ENCODE peak calls at places on chromosomes 13 and 19, in six cellular contexts. J is heart left ventricle, M is H9, W is ovary, U is ascending aorta, O is OCI-LY7. I is an unnamed sample. For H3K4me1, the result is how much of the 10 kb centered on the place peaks cover.

GRCh38 chr19:31356587-31357314 is 7.5 kb upstream of the TSHZ3 start:
- DNase-seq in J (no peak), M (peak), W (no peak), U (no peak), O (no peak), I (no peak)

GRCh38 chr13:40528881-40529280 is 137.6 kb downstream of the FOXO1 start:
- DNase-seq in J (no peak), M (no peak), W (no peak), U (no peak), O (no peak), I (no peak)

GRCh38 chr13:107554355-107554905 is 660.9 kb downstream of the LIG4 start:
- DNase-seq in J (no peak), M (no peak), W (no peak), U (no peak), O (no peak), I (no peak)

GRCh38 chr19:12617646-12618045 is 6.9 kb downstream of the ZNF791 start:
- DNase-seq in J (no peak), M (no peak), W (no peak), U (no peak), O (no peak), I (no peak)

GRCh38 chr13:107035186-107035585 is 467.2 kb upstream of the ARGLU1 start:
- DNase-seq in J (no peak), M (no peak), W (no peak), U (no peak), O (no peak), I (no peak)

GRCh38 chr13:30796132-30796832 is 60.9 kb downstream of the ALOX5AP start:
- DNase-seq in J (no peak), M (no peak), W (no peak), U (no peak), O (peak), I (no peak)

GRCh38 chr13:26370495-26370990 is 116.6 kb downstream of the CDK8 start:
- DNase-seq in J (no peak), M (no peak), W (no peak), U (no peak), O (no peak), I (no peak)

GRCh38 chr19:3507371-3508120 is 1.4 kb downstream of the FZR1 start:
- DNase-seq in J (no peak), M (peak), W (peak), U (no peak), O (no peak), I (no peak)

GRCh38 chr13:50611117-50611781 is 232.2 kb downstream of the DLEU7 start:
- DNase-seq in J (no peak), M (no peak), W (no peak), U (no peak), O (no peak), I (no peak)

GRCh38 chr13:65638572-65639168 is 1591.5 kb downstream of the PCDH9 start:
- DNase-seq in J (no peak), M (no peak), W (no peak), U (no peak), O (peak), I (no peak)

GRCh38 chr13:33874871-33875270 is 56.9 kb downstream of the RFC3 start:
- DNase-seq in J (no peak), M (no peak), W (no peak), U (no peak), O (no peak), I (no peak)

GRCh38 chr13:110128546-110128945 is 178.4 kb downstream of the COL4A1 start:
- DNase-seq in J (no peak), M (no peak), W (no peak), U (no peak), O (no peak), I (no peak)

GRCh38 chr13:63184693-63185092 is 1769.0 kb upstream of the PCDH20 start:
- DNase-seq in J (no peak), M (peak), W (no peak), U (no peak), O (no peak), I (no peak)

GRCh38 chr19:15642807-15643206 is 2.1 kb downstream of the CYP4F3 start:
- DNase-seq in J (no peak), M (no peak), W (no peak), U (no peak), O (no peak), I (no peak)

GRCh38 chr19:15641901-15642491 is 1.3 kb downstream of the CYP4F3 start:
- DNase-seq in J (no peak), M (no peak), W (no peak), U (no peak), O (no peak), I (no peak)

GRCh38 chr19:15644816-15645215 is 4.1 kb downstream of the CYP4F3 start:
- DNase-seq in J (no peak), M (no peak), W (no peak), U (no peak), O (no peak), I (no peak)

GRCh38 chr19:15643387-15643786 is 2.7 kb downstream of the CYP4F3 start:
- DNase-seq in J (no peak), M (no peak), W (no peak), U (no peak), O (no peak), I (no peak)

DNA sequence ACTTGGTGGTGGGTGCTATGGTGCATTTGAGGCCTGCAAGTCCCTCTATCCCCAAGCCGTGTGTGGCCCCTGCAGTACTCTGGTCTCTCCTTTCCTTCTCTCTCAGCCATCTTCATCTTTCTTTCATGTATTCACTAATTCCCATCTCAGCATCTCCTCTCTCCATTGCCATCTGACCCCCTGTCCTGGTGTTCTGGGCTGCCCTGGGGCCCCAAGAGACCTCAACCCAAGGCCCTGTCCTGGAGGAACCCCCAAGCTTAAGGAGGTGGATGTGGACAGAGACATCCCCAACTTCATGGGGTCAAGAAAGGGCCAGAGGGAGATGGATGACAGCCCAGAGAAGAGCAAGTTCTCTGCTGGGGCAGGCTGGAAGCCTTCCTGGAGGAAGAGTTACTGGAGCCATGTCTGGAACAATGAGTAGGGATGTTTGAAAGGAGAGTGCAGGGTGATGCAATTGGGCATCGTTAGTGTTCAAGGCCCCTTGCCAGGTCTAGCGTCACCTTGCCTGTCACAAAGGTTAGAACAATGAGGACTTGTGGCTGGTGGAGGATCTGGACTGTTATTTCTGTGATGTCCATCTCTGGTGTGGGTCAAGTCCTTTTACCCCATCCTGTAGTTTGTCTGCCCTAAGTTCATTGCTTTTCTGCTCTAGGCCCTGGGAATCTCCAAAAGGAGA is 3.5 kb downstream of the CYP4F3 start:
- DNase-seq in J (no peak), M (no peak), W (no peak), U (no peak), O (no peak), I (no peak)
- H3K4me1 ChIP-seq in J (under half), M (under half), W (under half), U (under half), O (under half), I (under half)

DNA sequence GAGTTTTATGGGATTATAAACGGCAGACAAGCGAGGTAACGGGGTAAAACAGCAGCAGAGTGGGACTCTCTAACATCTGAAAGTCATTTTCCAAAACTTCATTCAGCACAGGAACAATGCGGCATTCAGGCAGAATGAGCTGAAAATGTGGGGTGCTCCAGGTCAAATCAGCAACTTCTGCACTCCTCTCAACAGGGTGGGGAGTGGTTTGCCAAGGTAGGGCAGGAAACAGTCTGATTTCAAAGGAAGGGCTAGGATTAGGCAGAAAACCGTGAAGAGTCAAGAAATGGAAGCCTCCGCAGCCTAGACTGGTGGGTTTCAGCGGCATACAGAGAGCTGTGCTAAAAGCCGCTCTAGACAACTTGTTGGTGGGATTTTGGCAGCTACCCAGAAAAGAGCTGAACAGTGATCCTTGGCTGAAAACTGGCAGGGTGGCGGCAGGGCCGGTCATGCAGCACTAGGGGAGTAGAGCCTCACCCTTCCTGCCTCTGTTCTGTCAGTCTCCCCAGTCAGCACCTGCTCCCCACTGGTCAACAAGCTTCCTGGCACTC is 154.2 kb upstream of the KLF12 start:
- DNase-seq in J (peak), M (peak), W (peak), U (no peak), O (peak), I (no peak)
- H3K27ac ChIP-seq in J (peak), M (no peak), W (no peak), U (no peak), O (no peak), I (peak)

GRCh38 chr19:56885173-56885679 is 44.7 kb upstream of the PEG3 start:
- DNase-seq in J (no peak), M (no peak), W (no peak), U (no peak), O (no peak), I (no peak)
- H3K4me1 ChIP-seq in J (under half), M (under half), W (under half), U (under half), O (under half), I (under half)

DNA sequence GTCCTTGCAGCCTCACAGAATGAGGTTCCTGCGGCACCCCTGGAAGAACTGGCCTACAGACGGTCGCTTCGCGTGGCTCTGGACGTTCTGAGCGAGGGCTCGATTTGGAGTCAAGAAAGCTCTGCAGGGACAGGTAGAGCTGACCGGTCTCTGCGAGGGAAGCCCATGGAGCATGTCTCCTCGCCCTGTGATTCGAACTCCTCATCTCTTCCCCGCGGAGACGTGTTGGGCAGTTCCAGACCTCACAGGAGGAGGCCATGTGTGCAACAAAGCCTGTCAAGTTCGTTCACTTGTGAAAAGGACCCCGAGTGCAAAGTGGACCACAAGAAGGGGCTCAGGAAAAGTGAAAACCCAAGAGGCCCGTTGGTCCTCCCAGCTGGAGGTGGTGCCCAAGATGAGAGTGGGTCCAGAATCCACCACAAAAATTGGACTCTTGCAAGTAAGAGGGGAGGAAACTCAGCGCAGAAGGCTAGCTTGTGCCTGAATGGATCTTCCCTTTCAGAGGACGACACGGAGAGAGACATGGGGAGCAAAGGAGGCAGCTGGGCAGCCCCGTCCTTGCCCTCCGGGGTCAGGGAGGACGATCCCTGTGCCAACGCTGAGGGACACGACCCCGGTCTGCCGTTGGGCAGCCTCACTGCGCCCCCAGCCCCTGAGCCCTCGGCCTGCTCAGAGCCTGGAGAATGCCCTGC is 23.4 kb upstream of the NDUFS7 start:
- DNase-seq in J (no peak), M (no peak), W (no peak), U (no peak), O (no peak), I (no peak)
- H3K27ac ChIP-seq in J (peak), M (no peak), W (peak), U (peak), O (no peak), I (peak)